ENCODE peak calls at places on chromosomes 2 and 18, in five cellular contexts. D is mesenchymal stem cell, I is H1, A is H9, U is neuronal stem cell. K is an unnamed sample.

GRCh38 chr18:10523544-10523943 is 2.3 kb upstream of the NAPG start:
- DNase-seq in D (no peak), I (no peak), A (peak), U (no peak), K (no peak)

GRCh38 chr2:103959174-103960125 is 894.5 kb upstream of the POU3F3 start:
- DNase-seq in D (no peak), I (peak), A (peak), U (peak), K (no peak)

GRCh38 chr2:30266051-30266621 is 34.8 kb downstream of the LBH start:
- DNase-seq in D (peak), I (no peak), A (no peak), U (no peak), K (no peak)

GRCh38 chr2:24315669-24316068 is 44.7 kb downstream of the ITSN2 start:
- DNase-seq in D (no peak), I (no peak), A (no peak), U (no peak), K (no peak)

GRCh38 chr18:57352761-57353136 is 392 bp downstream of the ST8SIA3 start:
- DNase-seq in D (no peak), I (peak), A (peak), U (peak), K (no peak)

GRCh38 chr2:186995092-186995491 is 146.1 kb upstream of the ZSWIM2 start:
- DNase-seq in D (peak), I (no peak), A (no peak), U (no peak), K (no peak)

GRCh38 chr18:79585395-79586370 is 93.9 kb upstream of the CTDP1 start:
- DNase-seq in D (no peak), I (no peak), A (peak), U (no peak), K (no peak)

GRCh38 chr2:180505203-180505602 is 475.2 kb upstream of the UBE2E3 start:
- DNase-seq in D (peak), I (no peak), A (no peak), U (no peak), K (no peak)

GRCh38 chr2:219254590-219255219 is 987 bp upstream of the TUBA4A start:
- DNase-seq in D (peak), I (no peak), A (no peak), U (no peak), K (no peak)

GRCh38 chr18:22504251-22504650 is 86.5 kb upstream of the CTAGE1 start:
- DNase-seq in D (no peak), I (no peak), A (no peak), U (no peak), K (no peak)

GRCh38 chr2:239048771-239049170 is 200.9 kb downstream of the TWIST2 start:
- DNase-seq in D (no peak), I (no peak), A (no peak), U (no peak), K (no peak)

GRCh38 chr18:47944972-47945843 is 14.7 kb upstream of the SMAD2 start:
- DNase-seq in D (peak), I (no peak), A (no peak), U (no peak), K (peak)

GRCh38 chr2:100938031-100939026 is 63.8 kb upstream of the RPL31 start:
- DNase-seq in D (no peak), I (no peak), A (no peak), U (no peak), K (no peak)

GRCh38 chr2:18362696-18363095 is 197.8 kb downstream of the RDH14 start:
- DNase-seq in D (peak), I (no peak), A (no peak), U (no peak), K (peak)

GRCh38 chr2:202639233-202639632 is 4.5 kb downstream of the FAM117B start:
- DNase-seq in D (no peak), I (no peak), A (no peak), U (no peak), K (peak)

GRCh38 chr18:44556296-44556695 is 124.4 kb upstream of the SETBP1 start:
- DNase-seq in D (no peak), I (no peak), A (no peak), U (no peak), K (no peak)

GRCh38 chr18:37392648-37393047 is 172.9 kb downstream of the CELF4 start:
- DNase-seq in D (no peak), I (no peak), A (no peak), U (no peak), K (no peak)

GRCh38 chr18:37391156-37391555 is 174.4 kb downstream of the CELF4 start:
- DNase-seq in D (no peak), I (no peak), A (no peak), U (no peak), K (no peak)

GRCh38 chr18:37391698-37392548 is 173.7 kb downstream of the CELF4 start:
- DNase-seq in D (no peak), I (no peak), A (no peak), U (no peak), K (no peak)

GRCh38 chr18:37389684-37390368 is 175.8 kb downstream of the CELF4 start:
- DNase-seq in D (no peak), I (no peak), A (no peak), U (no peak), K (no peak)

GRCh38 chr18:37390687-37391086 is 174.9 kb downstream of the CELF4 start:
- DNase-seq in D (no peak), I (no peak), A (no peak), U (no peak), K (no peak)
- H2BK12ac ChIP-seq in D (no peak), I (no peak), A (no peak), U (peak), K (no peak)

GRCh38 chr2:235183789-235184188 is 232.0 kb downstream of the SH3BP4 start:
- DNase-seq in D (peak), I (no peak), A (no peak), U (no peak), K (no peak)
- H2BK12ac ChIP-seq in D (no peak), I (no peak), A (no peak), U (no peak), K (no peak)

GRCh38 chr2:112065966-112066365 is 10.9 kb downstream of the TMEM87B start:
- DNase-seq in D (peak), I (no peak), A (no peak), U (no peak), K (peak)
- H2BK12ac ChIP-seq in D (no peak), I (no peak), A (no peak), U (no peak), K (no peak)

DNA sequence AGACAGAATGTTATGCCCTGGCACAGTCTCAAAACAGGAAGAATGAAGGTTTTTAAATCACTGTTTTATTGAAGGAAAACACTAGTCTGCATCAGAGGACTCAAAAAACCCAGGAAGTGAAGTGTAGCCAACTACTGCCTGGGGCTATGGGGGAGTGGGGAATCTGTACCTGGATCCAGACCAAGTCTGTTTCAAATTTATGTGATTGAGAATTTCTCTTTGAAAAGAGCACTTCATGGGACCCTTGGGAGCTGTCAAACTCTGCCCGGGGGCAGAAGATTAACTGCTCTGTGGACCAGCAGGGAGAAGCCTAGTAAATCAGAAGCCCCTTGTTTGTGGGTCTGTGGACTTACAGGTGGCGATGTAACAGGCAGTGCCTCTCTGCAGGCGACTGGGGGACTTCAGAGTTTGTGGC is 45.3 kb upstream of the TANC1 start:
- DNase-seq in D (no peak), I (peak), A (peak), U (no peak), K (no peak)
- H2BK12ac ChIP-seq in D (no peak), I (no peak), A (no peak), U (no peak), K (no peak)

DNA sequence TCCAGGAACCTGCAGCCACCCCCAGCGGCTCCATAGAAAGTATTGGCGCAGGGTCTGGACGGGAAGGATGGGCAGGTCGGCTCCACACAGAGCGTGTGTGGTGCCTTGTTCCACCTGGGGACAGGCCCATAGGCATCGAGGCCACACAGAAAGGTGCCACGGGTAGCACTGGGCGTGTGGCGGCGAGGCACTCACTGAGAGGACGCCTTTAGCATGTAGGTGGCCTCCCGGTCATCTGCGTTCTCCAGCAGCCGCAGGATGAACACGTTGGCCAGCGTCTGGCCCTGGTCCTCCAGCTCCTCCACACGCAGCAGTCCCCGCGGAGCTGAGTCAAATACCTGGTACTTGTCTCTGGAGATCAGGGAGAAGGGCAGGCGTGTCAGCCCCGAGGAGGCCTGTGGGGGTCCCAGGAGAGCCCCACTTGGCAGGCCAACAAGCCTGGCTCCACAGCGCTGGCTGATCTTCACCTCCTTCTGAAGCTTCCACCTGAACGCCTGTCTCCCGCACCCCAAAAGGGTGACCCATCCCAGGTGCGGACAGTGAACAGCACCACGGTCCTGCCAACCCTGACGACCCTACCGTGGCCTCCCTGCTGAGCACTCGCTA is 13.2 kb downstream of the SNORC start:
- DNase-seq in D (no peak), I (no peak), A (no peak), U (no peak), K (no peak)
- H2BK12ac ChIP-seq in D (no peak), I (no peak), A (no peak), U (no peak), K (no peak)

GRCh38 chr2:177738461-177739234 is 333.9 kb downstream of the PDE11A start:
- DNase-seq in D (no peak), I (no peak), A (no peak), U (no peak), K (no peak)
- H2BK12ac ChIP-seq in D (no peak), I (no peak), A (no peak), U (no peak), K (no peak)

GRCh38 chr18:51171208-51171607 is 26.3 kb downstream of the MEX3C start:
- DNase-seq in D (no peak), I (no peak), A (no peak), U (no peak), K (no peak)

GRCh38 chr18:51168031-51168742 is 29.3 kb downstream of the MEX3C start:
- DNase-seq in D (no peak), I (peak), A (peak), U (peak), K (no peak)

GRCh38 chr18:51170689-51171088 is 26.8 kb downstream of the MEX3C start:
- DNase-seq in D (no peak), I (no peak), A (no peak), U (no peak), K (no peak)

GRCh38 chr18:51168960-51169662 is 28.4 kb downstream of the MEX3C start:
- DNase-seq in D (no peak), I (no peak), A (no peak), U (no peak), K (no peak)

DNA sequence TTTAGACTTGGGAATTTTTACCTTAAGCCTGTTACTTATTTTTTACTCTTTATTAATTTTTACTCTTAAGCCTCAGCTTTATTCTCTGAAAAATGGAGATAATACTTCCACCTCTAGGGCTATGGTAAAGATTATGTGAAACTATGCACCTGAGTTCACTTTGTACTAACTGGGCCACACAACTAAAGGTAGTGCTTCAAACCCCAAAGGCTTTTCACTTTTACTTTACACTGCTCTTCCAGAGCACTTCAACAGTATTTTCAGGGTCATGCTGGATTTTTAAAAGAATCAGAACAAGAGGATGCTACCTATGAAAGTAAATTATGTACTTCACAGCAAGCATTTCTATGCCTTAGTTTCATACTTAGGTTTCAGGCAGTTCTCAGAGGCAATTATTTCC is 27.8 kb downstream of the MEX3C start:
- DNase-seq in D (no peak), I (no peak), A (no peak), U (no peak), K (no peak)
- H2BK12ac ChIP-seq in D (no peak), I (no peak), A (no peak), U (no peak), K (no peak)

GRCh38 chr2:173651891-173652290 is 297.2 kb downstream of the CDCA7 start:
- DNase-seq in D (no peak), I (no peak), A (no peak), U (no peak), K (no peak)

GRCh38 chr2:173648816-173649215 is 294.1 kb downstream of the CDCA7 start:
- DNase-seq in D (no peak), I (no peak), A (no peak), U (no peak), K (no peak)

GRCh38 chr2:173644146-173644545 is 289.5 kb downstream of the CDCA7 start:
- DNase-seq in D (peak), I (no peak), A (no peak), U (no peak), K (peak)

GRCh38 chr2:173649527-173650219 is 295.0 kb downstream of the CDCA7 start:
- DNase-seq in D (no peak), I (no peak), A (no peak), U (no peak), K (no peak)

DNA sequence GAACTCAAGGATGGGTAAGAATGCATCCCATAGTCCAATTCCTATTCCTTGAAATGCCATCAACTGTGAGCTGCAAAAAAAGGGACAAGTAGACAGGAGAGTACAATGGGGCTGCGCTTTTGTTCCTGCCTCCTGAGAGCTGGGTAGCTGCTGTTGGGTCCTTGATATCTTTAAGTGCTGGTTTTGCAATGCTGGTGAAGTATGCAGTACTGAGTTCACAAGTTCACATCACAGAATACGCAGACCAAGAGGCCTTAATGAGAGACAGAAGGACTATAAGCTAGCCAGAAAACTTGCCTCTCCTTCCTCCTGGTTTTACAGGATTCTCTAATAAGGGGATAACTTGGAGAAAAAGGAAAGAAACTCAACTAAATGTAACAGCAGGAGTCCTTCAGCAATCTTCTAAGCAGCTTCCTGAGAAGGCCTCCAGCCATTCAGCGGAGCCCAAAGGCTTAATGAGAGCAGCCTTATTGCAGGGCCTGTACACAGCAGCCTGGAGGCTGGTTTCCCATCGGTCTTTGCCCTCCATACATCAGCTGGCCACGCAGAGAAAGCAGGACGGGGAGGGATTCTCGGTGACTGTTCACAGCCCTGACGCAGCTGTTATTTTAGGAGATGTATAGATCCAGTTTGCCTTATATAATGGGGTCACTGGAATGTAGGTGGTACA is 293.1 kb downstream of the CDCA7 start:
- DNase-seq in D (peak), I (no peak), A (no peak), U (no peak), K (no peak)
- H2BK12ac ChIP-seq in D (no peak), I (no peak), A (no peak), U (no peak), K (no peak)

GRCh38 chr18:74898965-74899364 is 301.3 kb downstream of the ZNF407 start:
- DNase-seq in D (peak), I (no peak), A (no peak), U (no peak), K (no peak)
- H2BK12ac ChIP-seq in D (peak), I (no peak), A (no peak), U (no peak), K (no peak)

K was measured in trophoblast cell.